ENCODE peak calls at places on chromosomes 1 and 21, in eight cellular contexts. J is naive B cell; S is cardiac muscle cell; I is naive thymus-derived CD8-positive, alpha-beta T cell; U is amniotic stem cell; Q is T-helper 1 cell; L is H7; A is hepatocyte. Y is an unnamed sample.

GRCh38 chr1:205980182-205980830 is 22.9 kb downstream of the RAB7B start:
- DNase-seq in J (no peak), S (no peak), I (no peak), U (no peak), Q (no peak), L (no peak), A (no peak), Y (no peak)

GRCh38 chr1:147717706-147718097 is 42.7 kb downstream of the GJA5 start:
- DNase-seq in J (no peak), S (no peak), I (no peak), U (no peak), Q (no peak), L (no peak), A (no peak), Y (no peak)

GRCh38 chr1:1996207-1996651 is 7.4 kb downstream of the CFAP74 start:
- DNase-seq in J (no peak), S (peak; percentile 44), I (no peak), U (no peak), Q (no peak), L (no peak), A (no peak), Y (no peak)

GRCh38 chr1:48677306-48678287 is 99.1 kb downstream of the BEND5 start:
- DNase-seq in J (peak; percentile 24), S (peak; percentile 72), I (peak; percentile 10), U (peak; percentile 55), Q (no peak), L (peak; percentile 76), A (peak; percentile 86), Y (no peak)

GRCh38 chr1:22174446-22174845 is 31.5 kb upstream of the WNT4 start:
- DNase-seq in J (no peak), S (no peak), I (no peak), U (no peak), Q (no peak), L (peak; percentile 69), A (no peak), Y (no peak)

GRCh38 chr1:180458807-180459206 is 43.6 kb downstream of the ACBD6 start:
- DNase-seq in J (no peak), S (no peak), I (no peak), U (no peak), Q (no peak), L (no peak), A (no peak), Y (no peak)

GRCh38 chr1:51956528-51957509 is 33.7 kb downstream of the RAB3B start:
- DNase-seq in J (no peak), S (peak; percentile 23), I (no peak), U (no peak), Q (no peak), L (peak; percentile 28), A (no peak), Y (no peak)

GRCh38 chr1:30663596-30664091 is 59.7 kb downstream of the MATN1 start:
- DNase-seq in J (no peak), S (no peak), I (no peak), U (no peak), Q (no peak), L (no peak), A (no peak), Y (no peak)

GRCh38 chr1:1084372-1085170 is 10.5 kb upstream of the RNF223 start:
- DNase-seq in J (no peak), S (no peak), I (no peak), U (no peak), Q (no peak), L (peak; percentile 50), A (peak; percentile 4), Y (no peak)

GRCh38 chr1:98702976-98703375 is 41.5 kb downstream of the SNX7 start:
- DNase-seq in J (no peak), S (peak; percentile 8), I (no peak), U (no peak), Q (no peak), L (no peak), A (no peak), Y (no peak)

GRCh38 chr1:51733793-51734522 is 117.1 kb downstream of the OSBPL9 start:
- DNase-seq in J (no peak), S (peak; percentile 12), I (no peak), U (no peak), Q (no peak), L (no peak), A (no peak), Y (no peak)

GRCh38 chr1:117605164-117605810 is 561 bp upstream of the TENT5C start:
- DNase-seq in J (no peak), S (peak; percentile 27), I (no peak), U (no peak), Q (no peak), L (no peak), A (no peak), Y (no peak)

GRCh38 chr1:26288311-26288941 is 8.5 kb downstream of the SH3BGRL3 start:
- DNase-seq in J (no peak), S (no peak), I (no peak), U (no peak), Q (no peak), L (no peak), A (no peak), Y (no peak)

GRCh38 chr1:58942759-58943191 is 158.9 kb upstream of the JUN start:
- DNase-seq in J (no peak), S (no peak), I (no peak), U (no peak), Q (no peak), L (no peak), A (no peak), Y (no peak)

GRCh38 chr1:7726623-7727022 is 44.5 kb upstream of the VAMP3 start:
- DNase-seq in J (no peak), S (peak; percentile 6), I (no peak), U (no peak), Q (no peak), L (no peak), A (no peak), Y (no peak)

GRCh38 chr21:18340387-18340942 is 63.1 kb downstream of the TMPRSS15 start:
- DNase-seq in J (no peak), S (no peak), I (no peak), U (no peak), Q (no peak), L (no peak), A (no peak), Y (no peak)

GRCh38 chr1:168441745-168442144 is 102.1 kb downstream of the XCL2 start:
- DNase-seq in J (no peak), S (no peak), I (no peak), U (no peak), Q (no peak), L (no peak), A (no peak), Y (no peak)

GRCh38 chr1:192941722-192942411 is 117.3 kb downstream of the UCHL5 start:
- DNase-seq in J (no peak), S (no peak), I (no peak), U (no peak), Q (no peak), L (no peak), A (no peak), Y (no peak)

GRCh38 chr1:217017172-217017571 is 293.9 kb upstream of the ESRRG start:
- DNase-seq in J (no peak), S (no peak), I (no peak), U (no peak), Q (no peak), L (no peak), A (no peak), Y (no peak)

GRCh38 chr1:72283204-72284083 is 1.1 kb upstream of the NEGR1 start:
- DNase-seq in J (peak; percentile 23), S (peak; percentile 82), I (peak; percentile 38), U (peak; percentile 35), Q (no peak), L (peak; percentile 54), A (peak; percentile 67), Y (peak; percentile 47)

GRCh38 chr1:231183875-231184590 is 22.2 kb downstream of the TRIM67 start:
- DNase-seq in J (no peak), S (no peak), I (no peak), U (no peak), Q (no peak), L (no peak), A (no peak), Y (no peak)

GRCh38 chr1:18107671-18108312 is at the start of gene IGSF21:
- DNase-seq in J (no peak), S (no peak), I (no peak), U (no peak), Q (no peak), L (peak; percentile 89), A (peak; percentile 19), Y (no peak)

GRCh38 chr21:35256468-35256988 is 207.4 kb upstream of the RUNX1 start:
- DNase-seq in J (no peak), S (peak; percentile 99), I (no peak), U (peak; percentile 88), Q (no peak), L (peak; percentile 6), A (peak; percentile 94), Y (peak; percentile 95)

GRCh38 chr1:37932759-37933158 is 14.1 kb downstream of the INPP5B start:
- DNase-seq in J (no peak), S (no peak), I (no peak), U (no peak), Q (no peak), L (peak; percentile 13), A (no peak), Y (no peak)

GRCh38 chr1:225146478-225146877 is 217.0 kb downstream of the DNAH14 start:
- DNase-seq in J (no peak), S (no peak), I (no peak), U (no peak), Q (no peak), L (no peak), A (no peak), Y (no peak)

GRCh38 chr1:64004451-64004850 is 199.0 kb upstream of the UBE2U start:
- DNase-seq in J (no peak), S (peak; percentile 45), I (no peak), U (no peak), Q (no peak), L (no peak), A (no peak), Y (no peak)